ENCODE peak calls at places on chromosomes 7 and 10, in eight cellular contexts. F is fibroblast of lung; Q is effector memory CD4-positive, alpha-beta T cell; X is prostate gland; I is kidney; T is HepG2; K is colonic mucosa; S is tibial nerve. H is an unnamed sample. For H3K36me3, the result is how much of the 10 kb centered on the place peaks cover.

GRCh38 chr10:112981553-112981952 is 31.5 kb downstream of the TCF7L2 start:
- DNase-seq in F (no peak), Q (no peak), X (no peak), I (no peak), T (no peak), K (no peak), S (no peak), H (no peak)

GRCh38 chr7:130695840-130696239 is 9.5 kb upstream of the TSGA13 start:
- DNase-seq in F (peak), Q (no peak), X (no peak), I (no peak), T (peak), K (no peak), S (no peak), H (no peak)

GRCh38 chr10:29675984-29676383 is 41.2 kb upstream of the SVIL start:
- DNase-seq in F (no peak), Q (no peak), X (no peak), I (no peak), T (no peak), K (no peak), S (no peak), H (no peak)

GRCh38 chr7:103731169-103731568 is 258.3 kb downstream of the RELN start:
- DNase-seq in F (no peak), Q (no peak), X (no peak), I (no peak), T (no peak), K (no peak), S (no peak), H (no peak)

GRCh38 chr7:52154382-52154781 is 837.8 kb upstream of the COBL start:
- DNase-seq in F (no peak), Q (no peak), X (no peak), I (no peak), T (no peak), K (no peak), S (no peak), H (no peak)

GRCh38 chr10:75542902-75543301 is 111.5 kb downstream of the LRMDA start:
- DNase-seq in F (peak), Q (no peak), X (no peak), I (no peak), T (no peak), K (peak), S (peak), H (peak)

GRCh38 chr7:128791121-128791967 is 424 bp upstream of the CCDC136 start:
- DNase-seq in F (peak), Q (peak), X (peak), I (peak), T (no peak), K (peak), S (no peak), H (peak)

GRCh38 chr10:5945561-5946418 is 31.6 kb downstream of the IL15RA start:
- DNase-seq in F (peak), Q (no peak), X (peak), I (peak), T (peak), K (peak), S (no peak), H (peak)

GRCh38 chr7:33868151-33868550 is 37.2 kb upstream of the BMPER start:
- DNase-seq in F (no peak), Q (no peak), X (no peak), I (no peak), T (no peak), K (no peak), S (no peak), H (no peak)

GRCh38 chr7:118245267-118246040 is 20.9 kb downstream of the ANKRD7 start:
- DNase-seq in F (no peak), Q (no peak), X (no peak), I (no peak), T (no peak), K (no peak), S (no peak), H (no peak)

GRCh38 chr10:58266003-58266825 is 1.5 kb downstream of the IPMK start:
- DNase-seq in F (peak), Q (no peak), X (no peak), I (no peak), T (peak), K (peak), S (no peak), H (no peak)

GRCh38 chr10:107894521-107894920 is 730.0 kb upstream of the SORCS1 start:
- DNase-seq in F (no peak), Q (no peak), X (no peak), I (no peak), T (no peak), K (no peak), S (no peak), H (no peak)

GRCh38 chr7:102284399-102284798 is 2.3 kb upstream of the SH2B2 start:
- DNase-seq in F (no peak), Q (peak), X (no peak), I (no peak), T (no peak), K (no peak), S (no peak), H (no peak)

GRCh38 chr10:130360826-130361311 is 224.7 kb downstream of the GLRX3 start:
- DNase-seq in F (no peak), Q (no peak), X (no peak), I (no peak), T (no peak), K (no peak), S (no peak), H (no peak)

GRCh38 chr10:12416396-12417090 is 67.2 kb downstream of the CAMK1D start:
- DNase-seq in F (no peak), Q (no peak), X (no peak), I (no peak), T (no peak), K (no peak), S (no peak), H (no peak)

GRCh38 chr10:44293842-44294241 is 91.1 kb downstream of the CXCL12 start:
- DNase-seq in F (peak), Q (no peak), X (no peak), I (no peak), T (peak), K (no peak), S (no peak), H (no peak)

GRCh38 chr10:50291261-50291850 is 40.0 kb upstream of the ASAH2 start:
- DNase-seq in F (peak), Q (no peak), X (no peak), I (no peak), T (no peak), K (no peak), S (no peak), H (no peak)

GRCh38 chr10:124637091-124637700 is 107.0 kb downstream of the FAM53B start:
- DNase-seq in F (no peak), Q (no peak), X (no peak), I (peak), T (no peak), K (no peak), S (no peak), H (no peak)

GRCh38 chr7:18547509-18548187 is 52.1 kb downstream of the HDAC9 start:
- DNase-seq in F (no peak), Q (no peak), X (no peak), I (no peak), T (no peak), K (no peak), S (no peak), H (no peak)

GRCh38 chr10:4315529-4315928 is 510.5 kb upstream of the AKR1E2 start:
- DNase-seq in F (peak), Q (no peak), X (no peak), I (no peak), T (no peak), K (no peak), S (peak), H (no peak)

GRCh38 chr10:22997102-22997501 is 69.2 kb downstream of the ARMC3 start:
- DNase-seq in F (peak), Q (no peak), X (no peak), I (no peak), T (no peak), K (no peak), S (no peak), H (no peak)

GRCh38 chr10:63416376-63416775 is 49.4 kb downstream of the JMJD1C start:
- DNase-seq in F (peak), Q (no peak), X (no peak), I (no peak), T (peak), K (no peak), S (no peak), H (no peak)

GRCh38 chr10:11317936-11318670 is 293.3 kb downstream of the USP6NL start:
- DNase-seq in F (no peak), Q (no peak), X (no peak), I (no peak), T (no peak), K (no peak), S (no peak), H (no peak)

GRCh38 chr7:132065193-132065972 is 509.0 kb upstream of the PODXL start:
- DNase-seq in F (peak), Q (no peak), X (no peak), I (no peak), T (no peak), K (peak), S (no peak), H (no peak)

GRCh38 chr7:140625908-140626868 is 14.4 kb downstream of the DENND2A start:
- DNase-seq in F (peak), Q (no peak), X (no peak), I (peak), T (no peak), K (peak), S (peak), H (peak)

GRCh38 chr7:116560021-116560970 is 35.5 kb downstream of the CAV1 start:
- DNase-seq in F (no peak), Q (no peak), X (no peak), I (no peak), T (no peak), K (no peak), S (no peak), H (no peak)

GRCh38 chr7:111010833-111011232 is 80.1 kb upstream of the LRRN3 start:
- DNase-seq in F (no peak), Q (no peak), X (no peak), I (no peak), T (no peak), K (no peak), S (no peak), H (no peak)

GRCh38 chr10:117578999-117579590 is 36.5 kb downstream of the EMX2 start:
- DNase-seq in F (no peak), Q (no peak), X (no peak), I (no peak), T (no peak), K (no peak), S (no peak), H (no peak)

GRCh38 chr7:142714375-142714774 is 34.9 kb upstream of the PRSS1 start:
- DNase-seq in F (no peak), Q (no peak), X (no peak), I (no peak), T (no peak), K (no peak), S (no peak), H (no peak)

GRCh38 chr7:142718314-142718713 is 31.0 kb upstream of the PRSS1 start:
- DNase-seq in F (no peak), Q (no peak), X (no peak), I (no peak), T (no peak), K (no peak), S (no peak), H (no peak)

GRCh38 chr7:142716596-142716995 is 32.7 kb upstream of the PRSS1 start:
- DNase-seq in F (no peak), Q (no peak), X (no peak), I (no peak), T (no peak), K (no peak), S (no peak), H (no peak)

GRCh38 chr7:142720140-142720773 is 29.0 kb upstream of the PRSS1 start:
- DNase-seq in F (no peak), Q (no peak), X (no peak), I (no peak), T (no peak), K (no peak), S (no peak), H (no peak)

GRCh38 chr7:142717453-142717852 is 31.8 kb upstream of the PRSS1 start:
- DNase-seq in F (no peak), Q (no peak), X (no peak), I (peak), T (no peak), K (no peak), S (no peak), H (no peak)
- H3K4me3 ChIP-seq in F (no peak), Q (no peak), X (no peak), I (no peak), T (no peak), K (no peak), S (no peak), H (no peak)

GRCh38 chr7:76340617-76341131 is 18.1 kb downstream of the YWHAG start:
- DNase-seq in F (peak), Q (no peak), X (no peak), I (no peak), T (no peak), K (no peak), S (no peak), H (no peak)
- H3K36me3 ChIP-seq in F (under half), Q (under half), X (under half), I (under half), T (under half), K (under half), S (under half), H (under half)

GRCh38 chr7:26399309-26399610 is 107.6 kb downstream of the SNX10 start:
- DNase-seq in F (peak), Q (no peak), X (peak), I (peak), T (no peak), K (no peak), S (no peak), H (no peak)
- H3K4me3 ChIP-seq in F (no peak), Q (no peak), X (peak), I (peak), T (peak), K (peak), S (peak), H (peak)

DNA sequence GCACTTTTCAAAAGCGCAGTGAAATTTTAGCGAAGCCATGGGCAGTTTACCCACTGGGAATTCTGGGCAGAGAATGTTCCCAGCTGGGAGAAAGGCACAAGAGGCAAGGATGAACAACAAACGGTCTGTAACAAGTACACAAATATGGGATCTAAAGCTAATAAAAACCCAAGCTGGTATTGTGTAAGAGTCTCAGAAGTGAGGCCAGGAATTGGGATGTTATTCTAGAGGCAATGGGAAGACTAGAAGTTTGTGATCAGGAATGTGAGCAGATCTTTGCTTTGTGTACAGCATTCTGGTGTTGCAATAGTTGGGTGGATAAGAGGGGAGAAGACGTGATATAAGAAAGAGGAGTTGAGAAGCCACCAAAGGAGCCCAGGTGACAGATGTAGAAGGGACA is 15.0 kb downstream of the FZD9 start:
- DNase-seq in F (peak), Q (no peak), X (no peak), I (no peak), T (no peak), K (no peak), S (no peak), H (no peak)
- H3K36me3 ChIP-seq in F (under half), Q (half or more), X (under half), I (half or more), T (under half), K (under half), S (under half), H (half or more)